ENCODE peak calls at places on chromosomes 11 and 22, in six cellular contexts. T, D, I, W, M and N are unnamed samples. For H3K9me3, the result is how much of the 10 kb centered on the place peaks cover.

GRCh38 chr22:46213052-46213451 is 37.0 kb downstream of the CDPF1 start:
- DNase-seq in M (no peak), W (no peak), I (no peak), T (no peak), D (no peak), N (no peak)

GRCh38 chr11:117519170-117519569 is 191.5 kb downstream of the CEP164 start:
- DNase-seq in I (no peak), W (peak), T (no peak), M (no peak), D (no peak), N (peak)

GRCh38 chr11:128567130-128567529 is 20.2 kb downstream of the ETS1 start:
- DNase-seq in D (no peak), M (no peak), I (no peak), T (no peak), W (no peak), N (no peak)

GRCh38 chr11:78655561-78655960 is 80.9 kb upstream of the NARS2 start:
- DNase-seq in T (no peak), D (no peak), M (no peak), W (no peak), I (no peak), N (no peak)

GRCh38 chr11:68371176-68372041 is 59.0 kb downstream of the LRP5 start:
- DNase-seq in I (no peak), M (no peak), W (no peak), T (no peak), D (no peak), N (no peak)

GRCh38 chr11:22169833-22170232 is 23.1 kb upstream of the ANO5 start:
- DNase-seq in M (no peak), I (no peak), T (no peak), D (no peak), W (no peak), N (no peak)

GRCh38 chr11:58977470-58977869 is 38.2 kb downstream of the GLYATL1 start:
- DNase-seq in I (no peak), M (no peak), T (no peak), W (no peak), D (no peak), N (no peak)

GRCh38 chr11:14623036-14623435 is 20.6 kb upstream of the PDE3B start:
- DNase-seq in T (no peak), M (no peak), D (no peak), W (no peak), I (peak), N (no peak)

GRCh38 chr11:68406318-68407313 is 53.9 kb upstream of the PPP6R3 start:
- DNase-seq in W (peak), M (no peak), D (no peak), T (no peak), I (no peak), N (no peak)

GRCh38 chr11:65116370-65117205 is 913 bp downstream of the ZNHIT2 start:
- DNase-seq in T (peak), I (peak), M (peak), W (peak), D (no peak), N (no peak)

GRCh38 chr11:47216141-47216798 is 1.5 kb downstream of the DDB2 start:
- DNase-seq in M (peak), W (no peak), I (peak), D (peak), T (peak), N (peak)

GRCh38 chr11:132123449-132123848 is 753.0 kb downstream of the NTM start:
- DNase-seq in T (no peak), I (no peak), W (no peak), D (no peak), M (no peak), N (no peak)

GRCh38 chr11:130675917-130676316 is 227.5 kb downstream of the ADAMTS15 start:
- DNase-seq in W (no peak), M (peak), D (no peak), T (no peak), I (no peak), N (no peak)

GRCh38 chr22:30327864-30328345 is 1.2 kb upstream of the TBC1D10A start:
- DNase-seq in I (peak), D (no peak), W (peak), M (no peak), T (peak), N (peak)

GRCh38 chr11:2458321-2458720 is 13.5 kb downstream of the KCNQ1 start:
- DNase-seq in W (no peak), T (no peak), I (peak), D (no peak), M (no peak), N (no peak)

GRCh38 chr22:45324186-45324775 is 14.5 kb downstream of the FAM118A start:
- DNase-seq in D (no peak), W (no peak), T (peak), I (no peak), M (no peak), N (no peak)

GRCh38 chr11:104967493-104968364 is 645 bp downstream of the CASP4 start:
- DNase-seq in M (peak), T (peak), W (no peak), D (no peak), I (no peak), N (no peak)

GRCh38 chr11:101035872-101036271 is 93.7 kb downstream of the PGR start:
- DNase-seq in M (no peak), I (no peak), W (no peak), T (no peak), D (no peak), N (no peak)

GRCh38 chr22:37501610-37502341 is 15.6 kb upstream of the MFNG start:
- DNase-seq in M (peak), I (no peak), T (peak), W (peak), D (no peak), N (peak)

GRCh38 chr11:116505466-116506247 is 267.1 kb downstream of the BUD13 start:
- DNase-seq in T (no peak), M (no peak), W (no peak), D (no peak), I (peak), N (peak)

GRCh38 chr11:75350743-75351540 is 519 bp downstream of the ARRB1 start:
- DNase-seq in W (peak), D (peak), I (peak), T (no peak), M (peak), N (peak)

GRCh38 chr22:44403166-44403565 is 90.4 kb upstream of the SHISAL1 start:
- DNase-seq in D (peak), W (no peak), I (peak), T (no peak), M (no peak), N (no peak)

GRCh38 chr22:19291218-19291579 is 320 bp downstream of the CLTCL1 start:
- DNase-seq in I (peak), D (peak), M (peak), W (peak), T (peak), N (peak)

GRCh38 chr11:69891421-69892236 is 72.4 kb upstream of the FGF3 start:
- DNase-seq in T (no peak), I (no peak), W (peak), M (no peak), D (no peak), N (no peak)

GRCh38 chr11:115226556-115226955 is 277.7 kb downstream of the CADM1 start:
- DNase-seq in D (no peak), W (peak), M (peak), I (peak), T (peak), N (no peak)

GRCh38 chr11:72758304-72758689 is 6.1 kb upstream of the ARAP1 start:
- DNase-seq in T (no peak), I (no peak), M (peak), W (no peak), D (no peak), N (no peak)

GRCh38 chr11:61065955-61066638 is 36.2 kb upstream of the CD5 start:
- DNase-seq in W (no peak), D (no peak), I (peak), T (no peak), M (no peak), N (no peak)

GRCh38 chr11:93906486-93906885 is 56.1 kb upstream of the VSTM5 start:
- DNase-seq in D (no peak), M (no peak), W (no peak), T (no peak), I (no peak), N (no peak)

GRCh38 chr11:69337211-69337721 is 43.3 kb downstream of the MYEOV start:
- DNase-seq in D (no peak), I (peak), W (peak), M (no peak), T (no peak), N (no peak)

GRCh38 chr11:122180435-122180834 is 64.4 kb upstream of the BLID start:
- DNase-seq in I (no peak), D (no peak), W (no peak), M (peak), T (peak), N (no peak)

GRCh38 chr11:123219066-123219697 is 24.1 kb upstream of the CLMP start:
- DNase-seq in D (no peak), I (no peak), W (no peak), M (no peak), T (no peak), N (no peak)

GRCh38 chr11:132072880-132073213 is 702.4 kb downstream of the NTM start:
- DNase-seq in W (no peak), M (peak), T (no peak), D (no peak), I (no peak), N (no peak)

GRCh38 chr11:128497057-128497957 is 90.1 kb downstream of the ETS1 start:
- DNase-seq in D (no peak), T (peak), W (no peak), I (peak), M (peak), N (no peak)

GRCh38 chr22:29031236-29031982 is 30.2 kb downstream of the C22orf31 start:
- DNase-seq in W (no peak), I (peak), M (peak), D (peak), T (peak), N (no peak)

GRCh38 chr22:17569971-17570511 is 6.7 kb downstream of the SLC25A18 start:
- DNase-seq in W (no peak), I (peak), T (no peak), M (peak), D (no peak), N (no peak)
- H3K9me3 ChIP-seq in W (under half), I (under half), T (under half), M (under half), D (under half), N (under half)

DNA sequence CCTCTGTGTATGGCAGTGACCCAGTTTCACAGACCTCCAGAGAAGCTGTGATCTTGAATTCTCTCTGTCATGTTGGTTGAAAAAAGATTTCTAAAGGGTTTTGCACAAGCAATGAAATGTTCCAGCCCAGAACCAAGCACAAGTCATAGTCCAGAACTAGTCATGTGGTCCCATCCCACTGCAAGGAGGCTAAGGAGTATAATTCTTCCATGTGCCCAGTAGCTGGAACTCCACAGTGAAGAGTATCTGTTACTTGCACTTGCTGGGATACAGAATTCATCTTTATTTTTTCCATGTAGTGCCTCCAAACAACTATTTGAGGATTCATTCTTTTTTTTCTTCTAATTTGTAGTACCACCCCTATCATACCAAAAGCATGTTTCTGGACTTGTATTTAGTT is 9.9 kb upstream of the MMP8 start:
- DNase-seq in I (no peak), M (no peak), D (no peak), W (peak), T (no peak), N (no peak)
- TF ChIP-seq CTCF in I (peak), M (no peak), D (no peak), W (no peak), T (no peak), N (no peak)

DNA sequence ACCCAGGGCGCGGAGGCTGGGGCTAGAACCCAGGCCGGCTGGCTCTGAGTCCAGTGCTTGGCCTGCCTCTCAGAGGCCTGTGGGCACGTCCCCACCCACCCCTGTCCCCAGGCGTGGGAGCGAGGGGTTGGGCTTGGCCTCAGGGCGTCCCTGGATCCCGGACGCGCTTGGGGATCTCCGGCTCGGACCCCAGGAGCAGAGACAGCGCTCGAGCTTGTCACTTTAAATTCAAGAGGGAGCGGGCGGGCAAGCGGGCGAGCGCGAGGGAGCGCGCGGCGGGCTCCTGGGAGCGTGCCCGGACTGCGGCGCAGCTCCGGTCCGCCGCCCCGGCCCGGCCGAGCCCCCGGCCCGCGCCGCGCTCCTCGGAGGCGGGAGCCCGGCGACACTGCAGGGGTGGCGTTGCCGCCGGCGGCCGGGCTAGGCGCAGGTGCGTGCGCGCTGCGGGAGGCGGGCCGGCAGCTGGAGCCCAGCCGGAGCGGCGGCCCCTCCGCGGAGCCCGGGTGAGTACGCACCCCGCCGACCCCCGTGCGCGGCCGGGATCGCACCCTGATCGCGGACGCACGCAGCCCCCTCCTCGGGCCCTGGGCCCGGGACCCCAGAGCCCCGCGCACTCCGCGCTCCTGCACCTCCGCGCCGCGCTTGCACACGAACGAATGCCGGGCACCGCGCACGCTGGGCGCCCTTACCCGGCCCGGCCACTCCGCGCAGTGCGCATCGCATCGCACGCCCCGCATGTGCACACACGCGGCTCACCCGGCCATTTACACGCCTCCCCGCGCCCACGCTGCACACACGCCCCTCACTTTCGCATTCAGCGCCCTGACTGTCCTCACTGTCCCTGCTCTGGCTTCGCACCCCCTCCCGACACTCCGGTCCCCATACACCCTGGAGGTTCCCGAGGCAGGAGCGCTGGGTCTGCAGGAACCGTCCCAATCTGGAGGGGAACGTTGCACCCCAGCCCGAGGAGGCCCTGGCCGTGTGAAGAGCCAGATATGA is at the start of gene SYT12:
- DNase-seq in M (peak), I (peak), W (peak), D (no peak), T (no peak), N (peak)
- H3K4me3 ChIP-seq in M (peak), I (peak), W (peak), D (peak), T (peak), N (peak)

DNA sequence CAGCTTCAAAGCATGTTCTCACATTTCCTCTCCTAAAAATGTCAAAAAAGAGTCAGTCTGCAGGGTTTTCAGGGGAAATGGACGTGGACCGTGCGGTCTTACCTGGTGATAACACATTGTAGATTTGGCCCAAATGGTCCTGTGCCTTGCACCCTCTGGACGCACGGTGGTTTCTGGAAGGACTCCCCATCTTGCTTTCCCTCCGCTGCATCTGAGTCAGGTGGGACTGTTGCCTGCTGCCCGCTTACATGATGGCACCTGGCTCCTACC is 1290.1 kb downstream of the TBC1D22A start:
- DNase-seq in M (no peak), D (no peak), T (no peak), I (peak), W (no peak), N (no peak)
- H3K9me3 ChIP-seq in M (under half), D (under half), T (half or more), I (under half), W (under half), N (under half)

GRCh38 chr22:31647921-31648320 is 14.1 kb downstream of the PISD start:
- DNase-seq in T (no peak), M (no peak), W (no peak), I (no peak), D (no peak), N (no peak)
- TF ChIP-seq CTCF in T (no peak), M (no peak), W (no peak), I (no peak), D (no peak), N (no peak)

DNA sequence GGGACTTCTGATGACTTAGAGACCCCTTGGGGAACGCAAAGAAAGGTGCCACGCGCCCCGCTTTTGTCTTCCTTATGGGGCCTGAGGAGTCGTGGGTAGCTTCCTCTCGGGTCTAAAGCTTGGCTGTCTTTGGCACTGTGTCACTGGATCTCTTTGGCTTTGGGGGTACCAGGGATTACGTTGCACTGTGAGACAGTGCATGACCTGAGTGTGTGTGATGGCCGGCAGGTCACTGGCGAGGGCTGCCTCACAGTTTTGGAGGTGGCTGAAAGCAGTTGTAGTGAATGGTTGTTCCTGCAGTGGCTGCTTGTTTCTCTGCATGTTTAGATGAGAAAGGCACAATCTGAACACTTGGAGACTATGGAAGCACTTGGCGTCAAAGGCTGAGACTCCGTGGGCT is 5.8 kb upstream of the ARSA start:
- DNase-seq in T (no peak), I (no peak), D (no peak), M (no peak), W (no peak), N (no peak)
- H3K4me3 ChIP-seq in T (no peak), I (no peak), D (no peak), M (no peak), W (no peak), N (no peak)

DNA sequence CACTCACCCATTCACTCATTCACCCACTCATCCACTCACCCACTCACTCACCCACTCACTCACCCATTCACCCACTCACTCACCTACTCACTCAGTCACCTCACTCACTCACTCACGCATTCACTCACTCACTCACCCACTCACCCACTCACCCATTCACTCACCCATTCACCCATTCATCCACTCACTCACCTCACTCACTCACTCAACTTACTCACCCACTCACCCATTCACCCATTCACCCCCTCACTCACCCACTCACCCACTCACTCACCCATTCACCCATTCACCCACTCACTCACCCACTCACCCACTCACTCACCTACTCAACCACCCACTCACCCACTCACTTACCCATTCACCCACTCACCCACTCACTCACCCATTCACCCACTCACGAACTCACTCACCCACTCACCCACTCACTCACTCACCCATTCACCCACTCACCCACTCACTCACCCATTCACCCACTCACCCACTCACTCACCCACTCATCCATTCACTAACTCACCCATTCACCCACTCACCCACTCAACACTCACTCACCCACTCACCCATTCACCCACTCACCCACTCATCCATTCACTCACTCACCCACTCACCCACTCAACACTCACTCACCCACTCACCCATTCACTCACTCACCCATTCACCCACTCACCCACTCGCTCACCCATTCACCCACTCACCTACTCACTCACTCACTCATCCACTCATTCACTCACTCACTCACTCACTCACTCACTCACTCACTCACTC is 13.7 kb downstream of the MUC5AC start:
- DNase-seq in I (no peak), M (no peak), D (no peak), T (no peak), W (no peak), N (no peak)
- H3K9me3 ChIP-seq in I (under half), M (under half), D (under half), T (under half), W (under half), N (under half)

DNA sequence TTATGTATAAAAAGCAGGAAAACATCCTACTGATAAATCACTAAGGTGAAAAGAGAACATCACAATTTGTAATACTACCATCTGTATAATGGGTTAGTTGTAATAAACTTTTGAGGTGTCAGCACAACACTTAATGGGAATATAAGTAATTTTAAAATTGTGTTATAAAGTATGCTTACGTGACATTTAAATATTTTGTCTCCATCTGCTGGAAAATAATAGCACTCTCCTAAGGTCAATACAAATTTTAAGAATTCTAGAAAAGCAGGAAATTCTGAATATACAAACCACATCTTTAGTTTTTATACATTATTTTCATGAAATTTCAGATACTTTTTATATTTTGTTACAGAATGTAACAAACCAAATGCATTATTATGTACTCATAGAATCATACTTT is 19.5 kb downstream of the CWF19L2 start:
- DNase-seq in D (no peak), W (no peak), I (no peak), T (no peak), M (no peak), N (no peak)
- TF ChIP-seq CTCF in D (no peak), W (no peak), I (no peak), T (no peak), M (no peak), N (no peak)

GRCh38 chr11:96257036-96257435 is 86.0 kb downstream of the MAML2 start:
- DNase-seq in M (no peak), I (no peak), T (no peak), D (no peak), W (no peak), N (no peak)

GRCh38 chr11:96256213-96256580 is 86.8 kb downstream of the MAML2 start:
- DNase-seq in D (no peak), I (no peak), T (no peak), M (no peak), W (no peak), N (no peak)

GRCh38 chr11:96256604-96257003 is 86.4 kb downstream of the MAML2 start:
- DNase-seq in D (no peak), T (no peak), M (no peak), W (no peak), I (no peak), N (no peak)

GRCh38 chr11:96254854-96255253 is 88.1 kb downstream of the MAML2 start:
- DNase-seq in M (no peak), T (no peak), W (no peak), I (no peak), D (no peak), N (no peak)

GRCh38 chr11:96254087-96254486 is 88.9 kb downstream of the MAML2 start:
- DNase-seq in I (no peak), T (peak), W (no peak), D (no peak), M (peak), N (no peak)
- H3K4me3 ChIP-seq in I (no peak), T (peak), W (no peak), D (no peak), M (peak), N (no peak)